ENCODE peak calls at places on chromosomes 2 and 18, in eight cellular contexts. Z is heart right ventricle; J is GM23248; K is astrocyte; W is CD4-positive, alpha-beta memory T cell; X is effector memory CD4-positive, alpha-beta T cell; T is lower lobe of right lung; M is esophagus squamous epithelium. G is an unnamed sample.
A peak's percentile ranks its signal among the peaks of the same experiment; 100 is the strongest.

GRCh38 chr2:135256531-135257258 is 204.6 kb downstream of the RAB3GAP1 start:
- DNase-seq in Z (no peak), J (peak; percentile 63), K (peak; percentile 25), W (no peak), X (no peak), T (no peak), M (no peak), G (no peak)

GRCh38 chr2:148521181-148521580 is 123.4 kb upstream of the EPC2 start:
- DNase-seq in Z (no peak), J (no peak), K (no peak), W (no peak), X (no peak), T (no peak), M (no peak), G (no peak)

GRCh38 chr2:69082430-69082997 is 69.5 kb downstream of the ANTXR1 start:
- DNase-seq in Z (peak; percentile 23), J (peak; percentile 79), K (peak; percentile 70), W (no peak), X (no peak), T (peak; percentile 57), M (no peak), G (no peak)

GRCh38 chr2:1910562-1911256 is 166.4 kb upstream of the PXDN start:
- DNase-seq in Z (no peak), J (peak; percentile 6), K (no peak), W (no peak), X (no peak), T (no peak), M (no peak), G (no peak)

GRCh38 chr2:98347298-98348065 is 1.2 kb downstream of the CNGA3 start:
- DNase-seq in Z (no peak), J (peak; percentile 9), K (no peak), W (no peak), X (no peak), T (no peak), M (no peak), G (no peak)

GRCh38 chr2:29015701-29016470 is 34.8 kb downstream of the TOGARAM2 start:
- DNase-seq in Z (peak; percentile 61), J (no peak), K (no peak), W (no peak), X (no peak), T (no peak), M (no peak), G (no peak)

GRCh38 chr18:43719264-43719795 is 442.0 kb upstream of the SYT4 start:
- DNase-seq in Z (no peak), J (no peak), K (no peak), W (no peak), X (no peak), T (no peak), M (no peak), G (no peak)

GRCh38 chr2:24635181-24635580 is 144.1 kb downstream of the NCOA1 start:
- DNase-seq in Z (no peak), J (peak; percentile 86), K (peak; percentile 2), W (no peak), X (no peak), T (no peak), M (no peak), G (no peak)

GRCh38 chr2:10091182-10091932 is 11.1 kb upstream of the CYS1 start:
- DNase-seq in Z (no peak), J (no peak), K (no peak), W (no peak), X (no peak), T (peak; percentile 60), M (no peak), G (no peak)

DNA sequence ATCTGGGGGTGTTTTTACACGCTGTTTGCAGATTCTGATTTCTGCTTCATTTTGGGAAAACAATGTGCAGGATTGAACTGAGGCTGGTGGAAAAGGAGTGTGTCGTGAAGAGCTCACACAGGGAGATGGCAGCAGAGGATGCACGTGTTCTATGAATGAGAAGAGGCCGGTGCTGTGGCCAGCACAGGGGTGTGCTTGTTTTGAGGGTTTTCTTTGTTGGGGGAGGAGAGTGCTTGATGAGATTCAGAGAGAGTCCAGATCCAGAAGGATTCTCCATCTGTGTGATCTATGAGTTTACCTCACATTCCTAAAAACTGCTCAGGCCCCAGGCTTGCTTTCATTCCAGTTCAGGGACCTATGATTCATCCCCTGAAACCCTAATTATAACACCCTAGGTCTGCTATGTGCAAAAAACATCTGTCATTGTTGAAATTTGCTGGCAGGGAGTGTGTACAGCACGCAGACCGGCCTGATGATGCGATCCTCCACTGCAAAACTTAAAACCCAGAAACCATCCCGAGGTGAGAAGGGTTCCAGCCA is 12.1 kb downstream of the TGFA start:
- DNase-seq in Z (no peak), J (peak; percentile 74), K (peak; percentile 42), W (no peak), X (no peak), T (no peak), M (no peak), G (no peak)
- H3K27ac ChIP-seq in Z (no peak overlapping the region), J (no peak overlapping the region), K (no peak overlapping the region), W (no peak overlapping the region), X (no peak overlapping the region), T (no peak overlapping the region), M (no peak overlapping the region), G (no peak overlapping the region)

GRCh38 chr18:61851279-61851678 is 41.5 kb downstream of the RNF152 start:
- DNase-seq in Z (no peak), J (no peak), K (no peak), W (no peak), X (no peak), T (no peak), M (no peak), G (no peak)
- H3K4me3 ChIP-seq in Z (no peak overlapping the region), J (no peak overlapping the region), K (no peak overlapping the region), W (no peak overlapping the region), X (no peak overlapping the region), T (no peak overlapping the region), M (no peak overlapping the region), G (no peak overlapping the region)

GRCh38 chr2:15939556-15939853 is 845 bp upstream of the MYCN start:
- DNase-seq in Z (no peak), J (peak; percentile 70), K (no peak), W (no peak), X (no peak), T (peak; percentile 70), M (no peak), G (peak; percentile 22)
- H3K27me3 ChIP-seq in Z (peaks cover 39% of the 10 kb centered on the region), J (peaks cover 55% of the 10 kb centered on the region), K (peaks cover 35% of the 10 kb centered on the region), W (peaks cover 4% of the 10 kb centered on the region), X (peaks cover 11% of the 10 kb centered on the region), T (peaks cover 43% of the 10 kb centered on the region), M (peaks cover 14% of the 10 kb centered on the region), G (peaks cover 17% of the 10 kb centered on the region)

DNA sequence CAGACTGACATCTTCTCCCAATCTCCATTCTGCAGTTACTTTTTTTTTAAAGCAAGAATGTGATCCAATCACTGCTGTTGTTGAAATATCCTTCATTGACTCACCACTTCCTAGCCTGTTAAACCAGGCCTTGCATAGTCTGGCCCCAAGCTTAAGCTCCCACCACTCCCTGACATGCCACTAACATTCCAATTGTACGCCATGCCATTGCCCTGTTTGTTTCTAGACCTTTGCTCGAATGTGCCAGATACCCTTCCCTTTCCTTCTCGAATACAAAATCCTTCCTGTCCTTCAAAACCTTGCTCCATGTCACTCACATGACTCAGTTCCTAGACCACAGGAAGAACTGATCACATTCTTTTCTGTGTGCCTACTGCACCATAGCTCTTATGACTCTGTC is 224.2 kb downstream of the CYRIA start:
- DNase-seq in Z (no peak), J (no peak), K (no peak), W (no peak), X (no peak), T (no peak), M (no peak), G (no peak)
- H3K27ac ChIP-seq in Z (no peak overlapping the region), J (no peak overlapping the region), K (no peak overlapping the region), W (no peak overlapping the region), X (no peak overlapping the region), T (no peak overlapping the region), M (no peak overlapping the region), G (no peak overlapping the region)

GRCh38 chr2:178385595-178386148 is 65.3 kb downstream of the PRKRA start:
- DNase-seq in Z (no peak), J (peak; percentile 6), K (no peak), W (no peak), X (no peak), T (no peak), M (no peak), G (no peak)
- H3K4me3 ChIP-seq in Z (no peak overlapping the region), J (no peak overlapping the region), K (no peak overlapping the region), W (no peak overlapping the region), X (no peak overlapping the region), T (no peak overlapping the region), M (no peak overlapping the region), G (no peak overlapping the region)

GRCh38 chr2:120316071-120316470 is 29.9 kb upstream of the INHBB start:
- DNase-seq in Z (no peak), J (no peak), K (no peak), W (no peak), X (no peak), T (no peak), M (no peak), G (no peak)

GRCh38 chr2:120317916-120318315 is 28.0 kb upstream of the INHBB start:
- DNase-seq in Z (no peak), J (no peak), K (no peak), W (no peak), X (no peak), T (peak; percentile 16), M (no peak), G (no peak)

GRCh38 chr2:120317180-120317533 is 28.8 kb upstream of the INHBB start:
- DNase-seq in Z (no peak), J (no peak), K (no peak), W (no peak), X (no peak), T (no peak), M (no peak), G (no peak)

GRCh38 chr2:120315367-120316033 is 30.4 kb upstream of the INHBB start:
- DNase-seq in Z (no peak), J (no peak), K (no peak), W (no peak), X (no peak), T (peak; percentile 18), M (no peak), G (no peak)

DNA sequence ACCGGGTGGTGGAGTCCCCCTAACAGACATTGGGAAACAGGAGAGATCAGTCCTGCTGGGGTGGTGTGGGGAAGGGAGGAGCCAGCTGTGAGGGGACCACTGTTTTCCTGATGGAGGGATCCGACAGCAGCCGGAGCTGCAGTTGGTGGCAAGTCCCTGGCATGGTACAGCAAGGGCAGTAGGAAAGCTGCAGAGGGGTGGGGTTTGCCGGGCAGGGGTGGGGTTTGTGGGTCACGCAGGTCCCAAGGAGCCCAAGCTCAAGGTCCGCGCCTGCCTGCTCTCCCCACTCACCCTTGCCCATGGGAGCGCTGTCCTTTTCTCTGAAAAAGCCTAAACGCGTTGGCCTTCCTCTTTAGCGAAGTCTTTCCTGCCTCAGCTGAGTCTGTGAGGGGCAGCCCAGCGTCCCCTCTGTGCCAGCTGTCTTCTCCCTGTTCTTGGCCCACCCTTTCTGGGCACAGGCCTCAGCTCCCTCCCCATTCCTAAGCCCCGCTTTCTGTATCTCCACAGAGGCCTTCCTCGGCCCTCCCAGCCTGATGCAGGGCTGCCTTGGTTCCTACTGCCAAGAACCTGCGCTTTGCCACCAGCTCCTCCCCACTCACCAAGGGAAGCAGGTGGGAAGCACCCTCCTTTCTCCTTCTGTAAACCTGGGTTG is 29.3 kb upstream of the INHBB start:
- DNase-seq in Z (no peak), J (no peak), K (no peak), W (no peak), X (no peak), T (peak; percentile 28), M (no peak), G (no peak)
- H3K27me3 ChIP-seq in Z (no peaks in the 10 kb centered on the region), J (no peaks in the 10 kb centered on the region), K (peaks cover 7% of the 10 kb centered on the region), W (no peaks in the 10 kb centered on the region), X (no peaks in the 10 kb centered on the region), T (no peaks in the 10 kb centered on the region), M (no peaks in the 10 kb centered on the region), G (no peaks in the 10 kb centered on the region)